ENCODE peak calls at places on chromosomes 12 and 14, in four cellular contexts. R is tibial nerve, H is aorta, A is hepatocyte. F is an unnamed sample.

GRCh38 chr14:23385840-23386657 is 9.2 kb downstream of the CMTM5 start:
- DNase-seq in R (no peak), H (no peak), A (no peak), F (no peak)

GRCh38 chr12:132593938-132594358 is 16.4 kb downstream of the LRCOL1 start:
- DNase-seq in R (peak; percentile 50), H (peak; percentile 92), A (peak; percentile 95), F (peak; percentile 98)

GRCh38 chr14:89231426-89232113 is 185.5 kb downstream of the FOXN3 start:
- DNase-seq in R (no peak), H (no peak), A (no peak), F (no peak)

GRCh38 chr12:92466391-92467305 is 236.1 kb upstream of the PLEKHG7 start:
- DNase-seq in R (no peak), H (peak; percentile 57), A (no peak), F (no peak)

GRCh38 chr14:79483472-79483871 is 727.8 kb downstream of the DIO2 start:
- DNase-seq in R (no peak), H (no peak), A (no peak), F (no peak)

GRCh38 chr14:69045857-69046351 is 66.8 kb upstream of the ACTN1 start:
- DNase-seq in R (no peak), H (peak; percentile 71), A (no peak), F (no peak)

GRCh38 chr12:123983822-123984485 is 10.9 kb downstream of the ZNF664 start:
- DNase-seq in R (peak; percentile 31), H (no peak), A (peak; percentile 83), F (no peak)

GRCh38 chr12:81176796-81177195 is 98.9 kb downstream of the ACSS3 start:
- DNase-seq in R (no peak), H (no peak), A (no peak), F (no peak)

GRCh38 chr12:52434096-52434733 is at the start of gene KRT75:
- DNase-seq in R (no peak), H (no peak), A (no peak), F (peak; percentile 31)

GRCh38 chr12:2415568-2415944 is 362.8 kb downstream of the CACNA1C start:
- DNase-seq in R (no peak), H (no peak), A (no peak), F (no peak)

GRCh38 chr12:2765608-2766007 is 29.2 kb upstream of the FKBP4 start:
- DNase-seq in R (no peak), H (no peak), A (no peak), F (no peak)

GRCh38 chr14:70188608-70189540 is at the start of gene SLC8A3:
- DNase-seq in R (no peak), H (no peak), A (peak; percentile 55), F (peak; percentile 48)

GRCh38 chr14:37595809-37596595 is 573 bp downstream of the TTC6 start:
- DNase-seq in R (no peak), H (no peak), A (peak; percentile 93), F (peak; percentile 92)

GRCh38 chr12:129257526-129257925 is 404.2 kb downstream of the GLT1D1 start:
- DNase-seq in R (no peak), H (no peak), A (no peak), F (no peak)

F was measured in mucosa of descending colon.